ENCODE peak calls at places on chromosomes 2 and 18, in four cellular contexts. R is uterus, D is transverse colon, Z is A549. K is an unnamed sample.

GRCh38 chr2:172107690-172108586 is 5.2 kb upstream of the DLX2 start:
- DNase-seq in R (no peak), D (no peak), Z (no peak), K (no peak)

GRCh38 chr2:138994502-138994901 is 214.3 kb upstream of the NXPH2 start:
- DNase-seq in R (no peak), D (no peak), Z (no peak), K (no peak)

GRCh38 chr2:240988571-240989271 is 9.7 kb upstream of the SNED1 start:
- DNase-seq in R (peak), D (peak), Z (no peak), K (no peak)

GRCh38 chr18:46411862-46412690 is 244.9 kb downstream of the LOXHD1 start:
- DNase-seq in R (no peak), D (no peak), Z (no peak), K (peak)

GRCh38 chr18:3150274-3150673 is 69.5 kb downstream of the MYOM1 start:
- DNase-seq in R (no peak), D (no peak), Z (no peak), K (no peak)

GRCh38 chr2:231260442-231260841 is 62.0 kb downstream of the ARMC9 start:
- DNase-seq in R (no peak), D (peak), Z (no peak), K (no peak)

GRCh38 chr2:28268386-28268785 is 124.3 kb upstream of the FOSL2 start:
- DNase-seq in R (peak), D (no peak), Z (no peak), K (no peak)

GRCh38 chr18:43129946-43130523 is 14.6 kb upstream of the RIT2 start:
- DNase-seq in R (no peak), D (no peak), Z (no peak), K (no peak)

GRCh38 chr18:21242141-21243040 is at the start of gene GREB1L:
- DNase-seq in R (no peak), D (peak), Z (peak), K (peak)

GRCh38 chr2:38301340-38301968 is 75.6 kb downstream of the ATL2 start:
- DNase-seq in R (no peak), D (no peak), Z (no peak), K (peak)

GRCh38 chr18:35736696-35737095 is 155.2 kb downstream of the GALNT1 start:
- DNase-seq in R (no peak), D (no peak), Z (no peak), K (no peak)

GRCh38 chr2:196389670-196390069 is 218.3 kb upstream of the STK17B start:
- DNase-seq in R (no peak), D (no peak), Z (no peak), K (no peak)

GRCh38 chr18:61596296-61596695 is 263.1 kb downstream of the CDH20 start:
- DNase-seq in R (no peak), D (no peak), Z (no peak), K (no peak)

GRCh38 chr2:10245021-10245420 is 57.7 kb upstream of the HPCAL1 start:
- DNase-seq in R (no peak), D (no peak), Z (no peak), K (no peak)

GRCh38 chr18:3162181-3162580 is 57.6 kb downstream of the MYOM1 start:
- DNase-seq in R (no peak), D (peak), Z (no peak), K (no peak)

GRCh38 chr2:206084870-206085741 is 868 bp downstream of the INO80D start:
- DNase-seq in R (peak), D (peak), Z (peak), K (peak)

GRCh38 chr2:228846161-228846560 is 424.9 kb downstream of the PID1 start:
- DNase-seq in R (no peak), D (no peak), Z (no peak), K (no peak)

GRCh38 chr18:69400976-69401474 is 337 bp downstream of the DOK6 start:
- DNase-seq in R (no peak), D (peak), Z (no peak), K (peak)

GRCh38 chr2:119064567-119064966 is 94.0 kb downstream of the C1QL2 start:
- DNase-seq in R (no peak), D (no peak), Z (no peak), K (no peak)

GRCh38 chr18:55489742-55490055 is 98.3 kb downstream of the TCF4 start:
- DNase-seq in R (no peak), D (no peak), Z (no peak), K (no peak)

GRCh38 chr18:12911025-12911927 is 27.2 kb upstream of the PTPN2 start:
- DNase-seq in R (no peak), D (peak), Z (no peak), K (peak)
- H3K4me3 ChIP-seq in R (peak), D (peak), Z (no peak), K (no peak)

DNA sequence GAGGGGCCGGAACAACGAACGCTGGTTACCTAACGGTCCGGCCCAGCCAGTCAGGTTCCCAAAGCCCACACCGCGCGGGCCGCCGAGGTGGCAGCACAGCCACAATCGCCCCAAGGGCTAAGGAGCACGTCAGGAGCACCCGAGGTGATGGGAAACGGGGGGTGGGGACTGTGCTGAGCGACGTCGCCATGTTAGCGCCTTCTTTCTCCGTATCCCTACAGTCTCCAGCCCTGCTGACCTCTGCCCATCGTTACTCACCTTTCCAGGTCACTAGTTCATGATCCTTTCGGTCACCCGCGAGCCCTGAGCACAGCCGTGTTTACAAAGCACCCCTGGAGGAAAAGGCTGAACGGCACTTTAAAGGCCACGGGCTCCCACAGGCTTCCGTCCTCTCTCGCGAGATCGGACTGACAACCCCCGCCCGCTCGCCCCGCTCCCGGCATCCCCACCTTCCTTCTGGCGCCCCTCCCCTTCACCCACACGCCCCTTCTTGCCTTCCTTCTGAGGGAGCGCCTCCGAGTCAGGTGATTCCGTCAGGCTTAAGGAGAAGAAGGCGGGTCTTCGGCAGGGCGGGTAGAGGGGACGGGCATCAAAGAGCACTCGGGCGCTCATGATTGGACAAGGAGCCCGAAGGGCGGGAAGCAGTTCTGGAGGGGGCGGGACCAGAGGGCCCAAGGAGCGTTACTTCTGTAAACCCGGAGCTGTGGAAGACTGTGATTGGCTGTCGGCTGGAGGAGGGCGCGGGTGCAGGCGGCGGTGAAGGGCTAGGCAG is at the start of gene ATF2:
- DNase-seq in R (peak), D (peak), Z (peak), K (peak)
- TF ChIP-seq POLR2A in R (peak), D (peak), Z (peak), K (peak)

GRCh38 chr2:219418570-219419189 is 503 bp downstream of the DES start:
- DNase-seq in R (peak), D (no peak), Z (no peak), K (peak)
- H3K4me3 ChIP-seq in R (peak), D (peak), Z (no peak), K (no peak)

GRCh38 chr2:113756088-113757058 is at the start of gene SLC35F5:
- DNase-seq in R (peak), D (peak), Z (peak), K (peak)
- TF ChIP-seq POLR2A in R (peak), D (peak), Z (peak), K (no peak)

GRCh38 chr2:45390433-45390832 is 220.6 kb downstream of the SRBD1 start:
- DNase-seq in R (no peak), D (no peak), Z (no peak), K (no peak)
- H3K4me3 ChIP-seq in R (no peak), D (no peak), Z (no peak), K (no peak)

GRCh38 chr18:79950440-79951341 is 762 bp downstream of the SLC66A2 start:
- DNase-seq in R (no peak), D (peak), Z (no peak), K (no peak)
- TF ChIP-seq POLR2A in R (no peak), D (peak), Z (no peak), K (peak)

GRCh38 chr2:91442246-91442905 is 2750.9 kb downstream of the RPIA start:
- DNase-seq in R (no peak), D (no peak), Z (no peak), K (no peak)
- H3K4me3 ChIP-seq in R (no peak), D (peak), Z (peak), K (peak)

GRCh38 chr2:110103060-110103961 is 12.3 kb downstream of the MALL start:
- DNase-seq in R (no peak), D (peak), Z (no peak), K (no peak)
- TF ChIP-seq POLR2A in R (no peak), D (peak), Z (no peak), K (no peak)

DNA sequence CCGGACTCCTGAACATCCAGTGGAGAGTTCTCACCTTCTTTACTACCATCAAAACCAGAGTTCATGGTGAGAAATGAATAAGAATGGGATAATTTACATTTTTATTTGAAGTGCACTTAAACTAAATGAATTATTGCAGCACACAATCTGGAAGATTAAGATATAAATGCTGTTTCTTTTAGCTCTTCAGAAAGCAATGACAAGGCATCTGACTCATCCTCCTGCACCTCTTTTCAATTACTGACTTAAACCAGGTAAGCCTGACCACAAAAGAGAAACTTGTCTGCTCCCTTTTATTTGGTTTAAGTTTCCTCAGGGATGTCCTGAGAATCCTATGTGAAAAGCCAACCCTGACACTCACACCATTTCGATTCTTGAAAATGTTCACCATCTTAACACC is 720 bp upstream of the DSC2 start:
- DNase-seq in R (no peak), D (no peak), Z (no peak), K (no peak)
- H3K4me3 ChIP-seq in R (no peak), D (no peak), Z (no peak), K (no peak)